ENCODE peak calls at places on chromosomes 16 and 17, in nine cellular contexts. U is transverse colon; D is upper lobe of left lung; X is adrenal gland; B is CD8-positive, alpha-beta T cell; A is heart left ventricle; R is neural progenitor cell; J is fibroblast of lung; K is spleen. L is an unnamed sample. For H3K9me3 and H3K36me3, the result is how much of the 10 kb centered on the place peaks cover.

GRCh38 chr17:65918921-65919546 is 272.9 kb downstream of the CEP112 start:
- DNase-seq in U (no peak), X (peak), R (peak), D (no peak), A (no peak), K (no peak), B (no peak), J (no peak), L (no peak)

GRCh38 chr16:12440233-12440530 is 363.5 kb downstream of the CPPED1 start:
- DNase-seq in J (peak), B (no peak), R (no peak), U (no peak), X (no peak), K (no peak), A (no peak), D (no peak), L (no peak)

GRCh38 chr17:78723957-78724356 is 58.1 kb downstream of the CYTH1 start:
- DNase-seq in J (no peak), X (no peak), U (no peak), K (no peak), R (no peak), D (no peak), B (no peak), A (no peak), L (no peak)

GRCh38 chr17:8479431-8479947 is 43.8 kb downstream of the NDEL1 start:
- DNase-seq in D (no peak), X (peak), J (peak), A (peak), K (no peak), B (no peak), R (no peak), U (no peak), L (no peak)

GRCh38 chr16:14486520-14487303 is 143.3 kb downstream of the PARN start:
- DNase-seq in X (peak), A (peak), D (peak), K (no peak), B (no peak), R (peak), J (peak), U (peak), L (no peak)

GRCh38 chr17:596287-596686 is 118.4 kb downstream of the VPS53 start:
- DNase-seq in J (no peak), D (peak), K (no peak), X (peak), B (no peak), A (no peak), U (no peak), R (no peak), L (no peak)

GRCh38 chr16:56617212-56618085 is 8.1 kb upstream of the MT1E start:
- DNase-seq in J (peak), X (peak), B (peak), K (peak), D (peak), A (peak), U (peak), R (peak), L (no peak)

GRCh38 chr17:34760931-34761500 is 181.6 kb downstream of the TMEM132E start:
- DNase-seq in A (no peak), J (no peak), X (no peak), D (no peak), U (no peak), R (no peak), K (no peak), B (no peak), L (no peak)

GRCh38 chr16:86534779-86535605 is 20.0 kb downstream of the MTHFSD start:
- DNase-seq in K (no peak), D (no peak), A (no peak), B (no peak), R (no peak), J (peak), U (no peak), X (no peak), L (no peak)

GRCh38 chr17:75059369-75060345 is 12.6 kb downstream of the KCTD2 start:
- DNase-seq in X (peak), R (no peak), A (peak), J (peak), B (no peak), D (peak), U (no peak), K (no peak), L (no peak)

GRCh38 chr17:40996829-40997228 is 2.9 kb upstream of the KRTAP3-3 start:
- DNase-seq in K (no peak), U (no peak), R (no peak), B (no peak), J (no peak), D (no peak), A (no peak), X (no peak), L (no peak)

GRCh38 chr17:60740584-60740983 is 62.9 kb downstream of the BCAS3 start:
- DNase-seq in X (no peak), D (no peak), B (no peak), J (no peak), U (no peak), K (no peak), A (no peak), R (no peak), L (no peak)

GRCh38 chr17:60743812-60744211 is 66.2 kb downstream of the BCAS3 start:
- DNase-seq in B (no peak), R (no peak), D (no peak), A (no peak), J (peak), U (no peak), X (no peak), K (no peak), L (no peak)

GRCh38 chr17:60741031-60741430 is 63.4 kb downstream of the BCAS3 start:
- DNase-seq in J (no peak), X (no peak), R (no peak), U (no peak), A (no peak), B (no peak), K (no peak), D (no peak), L (no peak)

GRCh38 chr17:60743282-60743681 is 65.6 kb downstream of the BCAS3 start:
- DNase-seq in D (no peak), X (no peak), K (no peak), U (no peak), A (no peak), R (no peak), B (no peak), J (no peak), L (no peak)

GRCh38 chr17:60738287-60738686 is 60.6 kb downstream of the BCAS3 start:
- DNase-seq in X (no peak), K (no peak), R (no peak), U (no peak), D (no peak), J (no peak), A (no peak), B (no peak), L (no peak)
- H3K9me3 ChIP-seq in X (under half), K (under half), R (under half), U (under half), D (under half), J (under half), A (under half), B (under half), L (under half)

DNA sequence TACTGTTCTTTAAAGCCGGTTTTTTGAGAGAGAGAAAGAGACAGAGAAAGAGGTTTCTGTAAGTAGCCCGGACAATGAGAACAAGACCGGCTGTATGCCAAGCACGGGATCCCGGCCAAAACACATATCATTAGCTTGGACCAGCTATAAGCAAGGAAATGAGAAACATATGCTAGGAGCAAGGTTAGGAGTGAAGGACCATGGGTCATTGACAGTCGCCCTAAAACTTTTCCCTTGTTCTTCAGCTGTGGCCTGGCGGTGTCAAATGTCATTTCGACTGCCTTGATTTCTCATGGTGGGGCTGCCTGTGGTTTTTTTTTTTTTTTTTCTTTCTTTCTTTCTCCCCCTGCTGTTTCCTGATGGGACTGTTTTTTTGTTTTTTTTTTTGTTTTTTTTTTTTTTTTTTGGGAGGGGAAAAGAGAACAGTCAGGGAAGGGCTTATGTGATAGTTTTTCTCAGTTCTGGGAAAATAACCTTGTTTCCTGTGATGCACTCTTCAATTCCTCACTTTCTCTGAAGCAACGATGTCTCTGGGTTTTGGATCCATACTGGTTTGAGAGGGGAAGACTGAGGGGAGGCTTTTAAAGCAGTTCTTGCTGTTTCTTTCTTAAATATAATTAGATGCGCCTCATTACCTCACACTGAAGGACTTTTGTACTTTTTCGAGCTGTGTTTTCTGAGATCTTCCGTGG is 124.8 kb upstream of the ZFHX3 start:
- DNase-seq in B (no peak), J (peak), R (peak), K (no peak), X (peak), D (peak), A (peak), U (peak), L (no peak)
- H3K27ac ChIP-seq in B (no peak), J (peak), R (no peak), K (no peak), X (peak), D (peak), A (peak), U (peak), L (peak)

DNA sequence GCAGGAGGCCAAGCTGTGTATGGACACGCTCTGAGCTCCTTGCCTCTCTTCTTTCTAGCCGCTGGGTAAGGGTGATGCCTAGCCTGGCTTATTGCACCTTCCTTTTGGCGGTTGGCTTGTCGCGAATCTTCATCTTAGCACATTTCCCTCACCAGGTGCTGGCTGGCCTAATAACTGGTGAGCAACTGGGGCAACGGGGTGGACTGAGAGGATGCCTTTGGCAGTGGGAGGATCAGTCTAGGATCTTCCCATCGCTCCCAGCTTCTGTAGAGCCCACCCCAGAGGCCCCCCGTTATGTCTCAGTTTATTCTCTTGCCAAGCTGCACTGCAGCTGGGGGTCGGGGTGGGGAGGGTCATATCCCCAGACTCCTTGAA is 4.4 kb downstream of the G6PC3 start:
- DNase-seq in D (no peak), X (no peak), R (no peak), A (no peak), U (no peak), J (no peak), B (no peak), K (no peak), L (no peak)
- H3K36me3 ChIP-seq in D (half or more), X (half or more), R (under half), A (half or more), U (under half), J (under half), B (under half), K (half or more), L (half or more)

DNA sequence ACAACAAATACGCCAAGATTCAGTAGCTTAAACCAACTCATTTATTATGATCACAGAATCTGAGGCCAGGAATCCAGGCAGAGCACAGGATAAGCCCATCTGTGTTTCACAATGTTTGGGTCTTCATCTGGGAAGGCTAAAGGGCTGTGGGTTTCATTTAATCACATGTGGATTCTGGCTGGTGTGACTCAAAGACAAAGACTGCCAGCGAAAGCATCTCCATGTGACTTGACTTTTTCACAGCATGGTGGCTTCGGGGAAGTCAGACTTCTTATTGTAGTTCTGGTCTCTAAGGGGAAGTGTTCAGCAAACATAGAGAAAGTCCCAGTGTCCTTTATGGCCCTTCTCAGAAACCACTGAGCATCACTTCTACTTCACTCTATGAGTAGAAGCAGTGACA is 1014.4 kb upstream of the GOT2 start:
- DNase-seq in A (no peak), D (no peak), R (peak), U (no peak), X (no peak), J (no peak), K (no peak), B (no peak), L (no peak)
- H3K9me3 ChIP-seq in A (under half), D (under half), R (under half), U (under half), X (under half), J (under half), K (under half), B (under half), L (under half)

GRCh38 chr17:49510720-49511110 is 15.6 kb downstream of the NGFR start:
- DNase-seq in X (no peak), R (no peak), A (no peak), B (no peak), D (no peak), U (no peak), K (no peak), J (no peak), L (no peak)
- H3K27ac ChIP-seq in X (no peak), R (no peak), A (no peak), B (no peak), D (no peak), U (no peak), K (no peak), J (no peak), L (no peak)